ENCODE peak calls at places on chromosomes 5 and 9, in nine cellular contexts. N is HS-5; V is lower leg skin; F is gastrocnemius medialis; M is substantia nigra; E is uterus; H is epithelial cell of esophagus; B is CD4-positive, CD25-positive, alpha-beta regulatory T cell; A is HFFc6. O is an unnamed sample.

GRCh38 chr5:32103521-32103920 is 70.6 kb downstream of the GOLPH3 start:
- DNase-seq in N (no peak), V (no peak), F (no peak), M (no peak), E (no peak), H (no peak), B (no peak), A (no peak), O (no peak)

GRCh38 chr5:53063791-53064190 is 45.8 kb downstream of the MOCS2 start:
- DNase-seq in N (no peak), V (no peak), F (no peak), M (no peak), E (no peak), H (no peak), B (no peak), A (peak), O (no peak)

GRCh38 chr5:178289438-178289837 is 56.8 kb upstream of the PHYKPL start:
- DNase-seq in N (no peak), V (no peak), F (no peak), M (no peak), E (no peak), H (no peak), B (no peak), A (no peak), O (no peak)

GRCh38 chr9:115263731-115264130 is 145.8 kb upstream of the TNC start:
- DNase-seq in N (peak), V (no peak), F (no peak), M (no peak), E (no peak), H (peak), B (no peak), A (peak), O (no peak)

GRCh38 chr5:73388371-73388684 is 60.2 kb downstream of the FOXD1 start:
- DNase-seq in N (no peak), V (no peak), F (no peak), M (no peak), E (no peak), H (no peak), B (no peak), A (no peak), O (no peak)

GRCh38 chr9:69249337-69249736 is 75.3 kb downstream of the TJP2 start:
- DNase-seq in N (no peak), V (no peak), F (no peak), M (no peak), E (no peak), H (peak), B (no peak), A (no peak), O (no peak)

GRCh38 chr9:127917603-127918002 is 762 bp upstream of the ST6GALNAC4 start:
- DNase-seq in N (no peak), V (no peak), F (no peak), M (no peak), E (no peak), H (no peak), B (no peak), A (no peak), O (no peak)

GRCh38 chr5:54619732-54620582 is 102.4 kb downstream of the SNX18 start:
- DNase-seq in N (no peak), V (no peak), F (no peak), M (no peak), E (no peak), H (peak), B (no peak), A (no peak), O (no peak)

GRCh38 chr5:157108961-157109360 is at the start of gene HAVCR2:
- DNase-seq in N (no peak), V (peak), F (peak), M (peak), E (no peak), H (no peak), B (peak), A (no peak), O (no peak)

GRCh38 chr9:38380872-38381534 is 11.5 kb upstream of the ALDH1B1 start:
- DNase-seq in N (no peak), V (no peak), F (peak), M (no peak), E (no peak), H (no peak), B (no peak), A (no peak), O (no peak)

GRCh38 chr5:127934791-127935256 is 148.7 kb upstream of the SLC12A2 start:
- DNase-seq in N (peak), V (no peak), F (no peak), M (no peak), E (no peak), H (peak), B (no peak), A (peak), O (no peak)